ENCODE peak calls at places on chromosomes 7 and 10, in eight cellular contexts. M is HL-60, I is transverse colon, G is prostate gland, O is suprapubic skin, X is breast epithelium, E is sigmoid colon, L is HCT116. Q is an unnamed sample.

GRCh38 chr7:125246706-125247105 is 317.1 kb upstream of the POT1 start:
- DNase-seq in O (no peak), I (no peak), M (no peak), L (no peak), E (no peak), X (no peak), G (no peak), Q (no peak)

GRCh38 chr7:80027616-80028173 is 106.9 kb upstream of the GNAI1 start:
- DNase-seq in M (no peak), E (no peak), O (no peak), L (no peak), X (no peak), I (no peak), G (no peak), Q (no peak)

GRCh38 chr7:3412871-3413270 is 111.8 kb downstream of the SDK1 start:
- DNase-seq in L (no peak), M (no peak), E (no peak), G (no peak), X (no peak), I (no peak), O (no peak), Q (no peak)

GRCh38 chr7:76149847-76150691 is 51.6 kb upstream of the SRRM3 start:
- DNase-seq in M (no peak), G (no peak), X (no peak), I (no peak), E (no peak), O (no peak), L (no peak), Q (no peak)

GRCh38 chr10:121774813-121775212 is 153.0 kb downstream of the ATE1 start:
- DNase-seq in E (no peak), X (no peak), I (no peak), G (no peak), O (no peak), M (no peak), L (no peak), Q (no peak)

GRCh38 chr10:85454386-85454785 is 912.2 kb downstream of the GRID1 start:
- DNase-seq in E (no peak), X (no peak), L (no peak), O (no peak), G (no peak), M (no peak), I (no peak), Q (no peak)

GRCh38 chr7:78924581-78924980 is 528.9 kb downstream of the MAGI2 start:
- DNase-seq in L (peak; percentile 15), E (no peak), I (no peak), G (no peak), X (no peak), M (no peak), O (no peak), Q (no peak)

GRCh38 chr10:2037246-2037645 is 299.9 kb upstream of the ADARB2 start:
- DNase-seq in X (no peak), I (no peak), G (no peak), M (no peak), O (no peak), E (no peak), L (no peak), Q (no peak)

GRCh38 chr7:14407246-14408015 is 418.0 kb upstream of the ETV1 start:
- DNase-seq in L (no peak), M (no peak), G (no peak), X (no peak), E (no peak), I (no peak), O (no peak), Q (no peak)

GRCh38 chr10:16119445-16119844 is 259.1 kb upstream of the MINDY3 start:
- DNase-seq in G (no peak), I (no peak), O (no peak), E (no peak), M (no peak), L (no peak), X (no peak), Q (no peak)

GRCh38 chr10:16117305-16117695 is 257.0 kb upstream of the MINDY3 start:
- DNase-seq in G (no peak), M (no peak), I (no peak), X (no peak), L (no peak), E (no peak), O (no peak), Q (no peak)

GRCh38 chr10:16120563-16120962 is 260.3 kb upstream of the MINDY3 start:
- DNase-seq in I (no peak), G (no peak), M (no peak), O (no peak), L (no peak), E (no peak), X (no peak), Q (no peak)

DNA sequence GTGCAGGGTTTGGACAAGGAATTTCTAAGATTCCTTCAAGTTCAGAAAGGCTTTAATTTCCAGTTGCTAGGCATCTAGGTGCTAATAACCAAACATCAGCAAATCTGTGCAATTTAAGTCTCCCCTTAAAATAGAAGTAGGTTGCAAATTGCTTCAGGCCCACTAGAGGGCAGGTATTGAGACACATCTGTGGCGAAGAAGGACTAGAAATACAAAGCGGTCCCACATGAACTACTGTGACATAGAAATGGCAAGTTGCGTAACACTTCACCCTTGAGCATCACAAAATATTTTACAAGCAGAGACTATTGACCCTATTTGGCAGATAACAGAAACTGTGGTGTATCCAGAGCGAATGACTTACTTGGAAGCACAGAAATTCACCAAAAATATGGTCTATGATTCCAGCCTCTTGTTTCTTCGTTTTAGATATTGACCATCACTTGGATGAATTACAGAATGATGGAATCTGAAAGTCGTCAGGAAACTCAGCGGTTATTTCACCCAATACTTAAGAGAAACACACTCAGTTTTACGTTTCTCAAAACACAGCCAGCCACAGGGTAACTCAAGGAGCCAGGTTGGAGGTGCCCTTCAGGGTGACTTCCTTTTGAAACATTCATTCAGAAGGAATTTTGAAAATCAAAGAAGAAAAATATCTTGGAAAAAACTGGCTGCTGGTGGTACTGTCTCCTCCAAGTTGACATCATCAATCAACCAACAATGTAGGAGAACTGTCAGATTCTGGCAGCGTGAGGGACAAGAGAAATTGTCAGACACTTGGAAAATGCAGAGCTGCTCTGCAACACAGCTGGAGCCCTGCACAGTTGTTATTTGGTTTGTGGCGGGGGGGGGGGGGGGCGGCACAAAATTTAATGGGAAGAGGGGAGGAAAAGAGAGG is 256.3 kb upstream of the MINDY3 start:
- DNase-seq in O (no peak), M (peak; percentile 1), G (no peak), E (no peak), L (peak; percentile 4), X (no peak), I (no peak), Q (no peak)
- TF ChIP-seq CTCF in O (peak; percentile 16), M (no peak), G (no peak), E (no peak), L (peak; percentile 66), X (no peak), I (no peak), Q (no peak)

GRCh38 chr7:28478661-28479060 is 66.3 kb downstream of the CREB5 start:
- DNase-seq in G (no peak), I (no peak), M (no peak), L (no peak), O (no peak), X (no peak), E (no peak), Q (no peak)
- TF ChIP-seq POLR2AphosphoS5 in G (no peak), I (no peak), M (no peak), L (no peak), O (no peak), X (no peak), E (no peak), Q (no peak)

DNA sequence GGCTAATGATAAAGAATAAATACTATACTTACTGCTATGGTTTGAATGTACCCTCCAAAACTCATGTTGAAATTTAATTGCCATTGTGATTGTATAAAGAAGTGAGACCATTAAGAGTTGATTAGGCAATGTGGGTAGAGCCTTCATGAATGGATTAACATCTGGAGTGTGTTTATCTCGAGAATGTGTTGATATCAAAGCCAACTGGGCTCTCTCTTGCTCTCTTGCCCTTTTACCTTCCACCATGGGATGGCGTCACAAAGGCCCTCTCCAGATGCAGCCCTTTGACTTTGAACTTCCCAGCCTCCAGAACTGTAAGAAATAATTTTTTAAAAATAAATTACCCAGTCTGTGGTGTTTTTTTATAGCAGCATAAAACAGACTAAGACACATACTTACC is 50.1 kb upstream of the GHITM start:
- DNase-seq in I (no peak), G (no peak), L (no peak), X (no peak), M (no peak), E (no peak), O (no peak), Q (no peak)
- H3K27ac ChIP-seq in I (no peak overlapping the region), G (no peak overlapping the region), L (no peak overlapping the region), X (no peak overlapping the region), M (no peak overlapping the region), E (no peak overlapping the region), O (no peak overlapping the region), Q (no peak overlapping the region)

GRCh38 chr7:6234384-6234783 is 38.0 kb downstream of the CYTH3 start:
- DNase-seq in L (no peak), O (no peak), M (peak; percentile 13), E (no peak), G (no peak), I (no peak), X (no peak), Q (no peak)

GRCh38 chr7:6235029-6235627 is 37.3 kb downstream of the CYTH3 start:
- DNase-seq in L (no peak), G (no peak), X (no peak), I (no peak), E (no peak), O (no peak), M (no peak), Q (no peak)

GRCh38 chr7:6232130-6232529 is 40.3 kb downstream of the CYTH3 start:
- DNase-seq in E (no peak), I (no peak), G (no peak), X (no peak), L (no peak), M (peak; percentile 36), O (no peak), Q (no peak)

GRCh38 chr7:6231184-6231583 is 41.2 kb downstream of the CYTH3 start:
- DNase-seq in I (no peak), G (no peak), O (no peak), E (no peak), M (no peak), L (no peak), X (no peak), Q (no peak)

GRCh38 chr7:6232534-6232933 is 39.9 kb downstream of the CYTH3 start:
- DNase-seq in L (no peak), X (no peak), E (no peak), I (peak; percentile 56), O (no peak), M (peak; percentile 72), G (no peak), Q (peak; percentile 87)
- TF ChIP-seq CTCF in L (no peak), X (no peak), E (no peak), I (no peak), O (no peak), M (no peak), G (no peak), Q (no peak)

Q was measured in spleen.